ENCODE peak calls at places on chromosome 1, in six cellular contexts. F is tibial artery, E is H1, J is fibroblast of lung, W is IMR-90, C is gastrocnemius medialis. I is an unnamed sample.

GRCh38 chr1:212858461-212859265 is 588 bp downstream of the FLVCR1 start:
- DNase-seq in F (no peak), E (no peak), J (peak; percentile 50), W (peak; percentile 31), C (no peak), I (peak; percentile 16)

GRCh38 chr1:5399771-5400170 is 592.5 kb downstream of the NPHP4 start:
- DNase-seq in F (no peak), E (no peak), J (no peak), W (no peak), C (no peak), I (no peak)

GRCh38 chr1:89725676-89726075 is 92.8 kb downstream of the LRRC8C start:
- DNase-seq in F (no peak), E (no peak), J (no peak), W (no peak), C (no peak), I (no peak)

GRCh38 chr1:173914366-173914871 is 2.7 kb downstream of the SERPINC1 start:
- DNase-seq in F (no peak), E (peak; percentile 3), J (no peak), W (peak; percentile 18), C (no peak), I (no peak)

GRCh38 chr1:226934483-226935237 is 5.4 kb upstream of the COQ8A start:
- DNase-seq in F (no peak), E (no peak), J (no peak), W (no peak), C (no peak), I (no peak)

GRCh38 chr1:67040405-67040804 is 13.5 kb downstream of the SLC35D1 start:
- DNase-seq in F (no peak), E (no peak), J (no peak), W (no peak), C (no peak), I (no peak)

GRCh38 chr1:115670476-115671175 is 28.9 kb downstream of the VANGL1 start:
- DNase-seq in F (no peak), E (no peak), J (peak; percentile 83), W (peak; percentile 45), C (no peak), I (no peak)

GRCh38 chr1:240092301-240093119 is 827 bp downstream of the FMN2 start:
- DNase-seq in F (no peak), E (no peak), J (peak; percentile 81), W (peak; percentile 74), C (no peak), I (no peak)

GRCh38 chr1:229011022-229011421 is 259.9 kb upstream of the RAB4A start:
- DNase-seq in F (no peak), E (no peak), J (no peak), W (no peak), C (no peak), I (no peak)

GRCh38 chr1:21841852-21842466 is 29.9 kb downstream of the LDLRAD2 start:
- DNase-seq in F (no peak), E (no peak), J (no peak), W (no peak), C (no peak), I (no peak)

DNA sequence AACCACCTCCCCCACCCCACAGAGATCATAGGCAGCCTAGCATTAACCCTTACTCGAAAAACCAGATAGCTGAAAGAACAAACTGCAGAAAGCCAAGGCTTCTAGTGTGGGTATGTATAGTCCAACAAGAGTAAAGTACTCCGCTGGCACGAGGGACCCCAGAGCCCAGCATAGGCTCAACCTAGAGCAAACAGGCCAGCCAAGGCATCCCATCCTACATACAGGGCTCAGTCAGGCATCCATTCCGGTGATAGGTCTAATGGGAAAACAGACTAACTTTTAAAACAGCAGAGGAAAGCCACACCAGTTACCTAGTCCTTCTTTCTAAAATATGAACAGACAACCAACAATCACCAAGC is 17.8 kb downstream of the DIPK1A start:
- DNase-seq in F (no peak), E (no peak), J (no peak), W (no peak), C (no peak), I (no peak)
- H3K4me3 ChIP-seq in F (no peak overlapping the region), E (no peak overlapping the region), J (no peak overlapping the region), W (no peak overlapping the region), C (no peak overlapping the region), I (no peak overlapping the region)

DNA sequence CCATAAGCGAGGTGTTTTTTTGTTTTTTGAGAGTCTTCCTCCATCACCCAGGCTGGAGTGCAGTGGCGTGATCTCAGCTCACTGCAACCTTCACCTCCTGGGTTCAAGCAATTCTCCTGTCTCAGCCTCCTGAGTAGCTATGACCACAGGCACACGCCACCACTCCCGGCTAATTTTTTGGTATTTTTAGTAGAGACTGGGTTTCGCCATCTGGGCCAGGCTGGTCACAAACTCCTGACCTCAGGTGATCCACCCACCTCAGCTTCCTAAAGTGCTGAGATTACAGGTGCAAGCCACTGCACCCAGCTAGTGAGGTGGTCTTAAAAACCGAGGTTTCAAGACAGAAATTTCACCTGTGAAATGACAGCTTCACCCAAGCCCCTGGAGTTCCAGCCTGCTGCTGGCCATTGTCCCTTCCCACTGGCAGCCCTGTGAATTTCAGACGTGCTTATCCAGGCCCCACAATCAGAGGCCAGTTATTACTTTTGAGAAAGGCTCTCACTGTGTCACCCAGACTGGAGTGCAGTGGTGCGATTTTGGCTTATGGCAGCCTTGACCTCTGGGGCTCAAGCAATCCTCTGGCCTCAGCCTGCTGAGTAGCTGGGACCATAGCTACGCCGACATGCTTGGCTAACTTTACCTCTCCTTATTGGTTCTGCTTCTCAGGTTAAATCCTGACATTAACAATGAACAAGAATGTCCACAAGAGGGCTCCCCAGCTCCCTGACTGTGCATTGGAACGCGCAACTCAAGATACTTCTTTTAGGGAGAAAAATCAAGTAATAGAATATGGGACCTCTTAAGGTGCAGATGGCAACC is 19.4 kb downstream of the ENO1 start:
- DNase-seq in F (peak; percentile 41), E (no peak), J (peak; percentile 53), W (peak; percentile 67), C (no peak), I (no peak)
- H3K27ac ChIP-seq in F (peak overlapping the region; percentile 29), E (no peak overlapping the region), J (no peak overlapping the region), W (no peak overlapping the region), C (no peak overlapping the region), I (peak overlapping the region; percentile 70)

GRCh38 chr1:44606701-44607281 is 67.5 kb downstream of the TMEM53 start:
- DNase-seq in F (no peak), E (no peak), J (no peak), W (no peak), C (no peak), I (no peak)

GRCh38 chr1:44605904-44606615 is 68.2 kb downstream of the TMEM53 start:
- DNase-seq in F (no peak), E (no peak), J (peak; percentile 55), W (no peak), C (no peak), I (no peak)

GRCh38 chr1:44609768-44610526 is 64.3 kb downstream of the TMEM53 start:
- DNase-seq in F (no peak), E (no peak), J (no peak), W (no peak), C (no peak), I (no peak)

GRCh38 chr1:44609412-44609767 is 64.9 kb downstream of the TMEM53 start:
- DNase-seq in F (peak; percentile 34), E (peak; percentile 67), J (peak; percentile 28), W (peak; percentile 44), C (peak; percentile 23), I (peak; percentile 39)

DNA sequence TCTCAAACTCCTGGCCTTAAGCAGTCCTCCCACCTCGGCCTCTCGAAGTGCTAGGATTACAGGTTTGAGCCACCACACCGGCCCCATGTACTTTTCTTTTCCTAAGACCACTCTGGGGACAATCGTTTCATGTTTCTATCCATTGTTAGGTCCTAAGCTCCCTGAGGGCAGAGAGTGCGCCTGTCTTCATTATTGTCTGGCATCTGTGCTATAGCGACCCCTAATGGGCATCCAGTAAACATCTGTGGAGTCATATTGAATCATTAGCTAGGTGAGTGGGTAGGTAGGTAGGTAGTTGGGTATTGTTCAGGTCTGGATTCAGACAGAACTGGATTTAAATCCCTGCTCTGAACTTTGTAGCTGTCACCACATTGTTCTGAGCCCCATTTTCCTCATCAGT is 66.1 kb downstream of the TMEM53 start:
- DNase-seq in F (no peak), E (no peak), J (no peak), W (no peak), C (no peak), I (no peak)
- TF ChIP-seq CTCF in F (no peak), E (no peak), J (peak; percentile 9), W (peak; percentile 22), C (no peak), I (no peak)

GRCh38 chr1:156246241-156246761 is 1.6 kb downstream of the PAQR6 start:
- DNase-seq in F (no peak), E (no peak), J (no peak), W (no peak), C (no peak), I (no peak)
- H3K4me3 ChIP-seq in F (no peak overlapping the region), E (no peak overlapping the region), J (no peak overlapping the region), W (no peak overlapping the region), C (peak overlapping the region; percentile 28), I (peak overlapping the region; percentile 53)

DNA sequence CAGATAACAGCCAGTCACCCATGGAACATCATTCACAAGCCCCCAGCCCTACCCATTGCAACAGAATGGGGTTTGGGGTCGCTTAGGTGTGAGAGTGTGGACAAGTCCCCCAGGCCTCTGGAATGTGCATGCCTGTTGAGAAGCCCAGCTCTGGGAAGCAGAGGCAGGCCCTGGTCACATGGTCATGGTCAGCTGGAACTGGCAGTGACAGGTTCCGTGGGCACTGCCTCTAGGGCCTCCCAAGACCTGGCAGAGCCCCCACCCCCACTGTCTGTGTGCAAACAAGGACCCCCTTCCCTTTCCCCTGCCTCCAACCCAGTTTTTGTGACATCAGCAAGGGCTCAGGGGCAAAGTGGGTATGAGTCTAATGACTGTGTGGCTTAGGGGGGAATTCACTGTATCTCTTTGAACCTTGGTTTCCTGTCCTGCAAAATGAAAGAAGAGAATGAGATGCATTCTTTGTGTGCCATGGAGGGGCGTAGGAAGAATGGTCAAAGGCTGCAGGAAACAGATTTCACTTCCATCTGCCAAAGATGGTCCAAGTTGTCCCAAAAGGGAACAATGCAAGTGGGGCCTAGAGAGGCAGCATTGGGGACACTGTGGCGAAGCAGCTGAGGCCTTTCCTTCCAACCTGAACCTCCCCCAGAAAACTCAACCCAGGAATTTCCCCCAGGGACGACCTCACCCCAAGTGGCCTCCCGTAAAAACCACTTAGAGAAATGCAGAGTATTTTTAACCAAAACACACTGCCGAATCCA is 34.7 kb upstream of the SELENON start:
- DNase-seq in F (no peak), E (no peak), J (no peak), W (no peak), C (no peak), I (no peak)
- H3K27ac ChIP-seq in F (peak overlapping the region; percentile 52), E (no peak overlapping the region), J (no peak overlapping the region), W (no peak overlapping the region), C (peak overlapping the region; percentile 29), I (peak overlapping the region; percentile 40)

I was measured in left ventricle myocardium inferior.